ENCODE peak calls at places on chromosomes 6 and 20, in eight cellular contexts. I, T, N, S, U, A, V and F are unnamed samples.

GRCh38 chr20:47464380-47465101 is 37.1 kb upstream of the NCOA3 start:
- DNase-seq in U (no peak), I (no peak), T (no peak), A (peak; percentile 76), N (peak; percentile 11), S (peak; percentile 72), V (no peak), F (peak; percentile 99)

GRCh38 chr6:126039284-126039683 is 52.9 kb downstream of the TRMT11 start:
- DNase-seq in N (no peak), A (no peak), T (no peak), S (no peak), V (no peak), I (no peak), U (no peak), F (peak; percentile 61)

GRCh38 chr6:44925100-44925739 is 402.9 kb upstream of the RUNX2 start:
- DNase-seq in A (peak; percentile 83), N (peak; percentile 90), U (no peak), T (no peak), V (no peak), I (peak; percentile 10), S (no peak), F (peak; percentile 36)

GRCh38 chr20:24627926-24628325 is 158.5 kb downstream of the SYNDIG1 start:
- DNase-seq in I (no peak), U (no peak), A (no peak), V (no peak), T (no peak), N (no peak), S (no peak), F (no peak)

GRCh38 chr6:91879346-91879995 is 1292.6 kb upstream of the MAP3K7 start:
- DNase-seq in I (no peak), V (no peak), S (no peak), T (no peak), A (no peak), N (no peak), U (no peak), F (no peak)

GRCh38 chr20:5863040-5863811 is 87.1 kb downstream of the TRMT6 start:
- DNase-seq in I (no peak), S (no peak), U (no peak), V (no peak), T (no peak), A (no peak), N (no peak), F (peak; percentile 91)

GRCh38 chr6:49142422-49143151 is 320.5 kb downstream of the MMUT start:
- DNase-seq in A (no peak), S (no peak), T (no peak), N (no peak), U (peak; percentile 55), I (no peak), V (no peak), F (no peak)

GRCh38 chr6:152351110-152351509 is 286.1 kb downstream of the SYNE1 start:
- DNase-seq in N (no peak), I (no peak), A (no peak), T (no peak), U (no peak), V (no peak), S (no peak), F (no peak)

GRCh38 chr20:53154540-53154939 is 182.4 kb downstream of the TSHZ2 start:
- DNase-seq in V (no peak), U (no peak), S (no peak), A (no peak), T (no peak), I (no peak), N (no peak), F (peak; percentile 32)

GRCh38 chr6:128161263-128161662 is 260.4 kb upstream of the THEMIS start:
- DNase-seq in S (no peak), A (no peak), U (no peak), T (no peak), N (no peak), I (no peak), V (no peak), F (no peak)

GRCh38 chr6:45378324-45378926 is 691 bp upstream of the SUPT3H start:
- DNase-seq in V (no peak), U (no peak), A (no peak), I (no peak), T (no peak), N (peak; percentile 84), S (peak; percentile 84), F (peak; percentile 50)

GRCh38 chr6:32790306-32790705 is 26.5 kb downstream of the HLA-DOB start:
- DNase-seq in I (no peak), U (no peak), N (no peak), A (no peak), S (no peak), V (no peak), T (no peak), F (no peak)

GRCh38 chr20:13447385-13448180 is 191.1 kb downstream of the TASP1 start:
- DNase-seq in U (no peak), V (no peak), A (no peak), N (no peak), S (no peak), I (no peak), T (no peak), F (no peak)

GRCh38 chr6:15254074-15254975 is 8.5 kb downstream of the JARID2 start:
- DNase-seq in I (peak; percentile 55), V (no peak), A (no peak), U (peak; percentile 68), T (no peak), S (no peak), N (no peak), F (no peak)

GRCh38 chr20:16479666-16480065 is 93.6 kb downstream of the KIF16B start:
- DNase-seq in I (no peak), T (no peak), N (no peak), A (no peak), U (no peak), S (no peak), V (no peak), F (peak; percentile 50)

GRCh38 chr6:72622094-72622540 is 253 bp downstream of the KCNQ5 start:
- DNase-seq in T (peak; percentile 68), S (no peak), A (no peak), N (peak; percentile 41), I (peak; percentile 35), U (peak; percentile 87), V (peak; percentile 52), F (no peak)

GRCh38 chr6:7468382-7469081 is 72.9 kb upstream of the DSP start:
- DNase-seq in V (no peak), S (no peak), N (no peak), I (no peak), A (no peak), T (peak; percentile 20), U (no peak), F (peak; percentile 10)

GRCh38 chr6:2765896-2766766 is 938 bp downstream of the WRNIP1 start:
- DNase-seq in A (no peak), U (peak; percentile 68), V (peak; percentile 47), N (no peak), T (peak; percentile 48), S (peak; percentile 86), I (peak; percentile 54), F (peak; percentile 39)

GRCh38 chr20:38278150-38278549 is 17.6 kb upstream of the KIAA1755 start:
- DNase-seq in T (no peak), I (no peak), U (no peak), V (no peak), S (peak; percentile 32), N (no peak), A (no peak), F (peak; percentile 89)

GRCh38 chr20:42981258-42981657 is 208.4 kb downstream of the PTPRT start:
- DNase-seq in I (no peak), S (no peak), A (no peak), T (no peak), V (no peak), N (no peak), U (no peak), F (no peak)

GRCh38 chr6:44053106-44053756 is 74.0 kb downstream of the MRPL14 start:
- DNase-seq in V (no peak), T (no peak), N (no peak), A (no peak), S (no peak), U (no peak), I (no peak), F (no peak)

GRCh38 chr20:37651932-37652331 is 41.9 kb upstream of the CTNNBL1 start:
- DNase-seq in I (peak; percentile 29), T (peak; percentile 61), N (no peak), S (no peak), A (peak; percentile 3), V (peak; percentile 69), U (peak; percentile 84), F (no peak)

GRCh38 chr20:34709044-34709835 is 5.1 kb downstream of the TP53INP2 start:
- DNase-seq in I (peak; percentile 79), U (peak; percentile 95), T (peak; percentile 85), S (peak; percentile 95), V (peak; percentile 85), N (no peak), A (peak; percentile 84), F (peak; percentile 83)

GRCh38 chr20:50712771-50713676 is 18.4 kb upstream of the PARD6B start:
- DNase-seq in S (peak; percentile 20), N (no peak), U (no peak), V (no peak), T (no peak), I (no peak), A (no peak), F (no peak)

GRCh38 chr20:12153616-12154015 is 235.9 kb downstream of the BTBD3 start:
- DNase-seq in A (peak; percentile 67), T (no peak), S (no peak), I (no peak), V (no peak), N (no peak), U (no peak), F (no peak)

GRCh38 chr6:103122766-103123601 is 1729.5 kb downstream of the GRIK2 start:
- DNase-seq in A (peak; percentile 23), V (peak; percentile 87), T (peak; percentile 27), U (peak; percentile 94), S (no peak), N (peak; percentile 78), I (peak; percentile 46), F (peak; percentile 38)

GRCh38 chr6:89254569-89254968 is 37.4 kb upstream of the GABRR1 start:
- DNase-seq in U (no peak), N (no peak), S (no peak), V (no peak), I (no peak), T (no peak), A (no peak), F (peak; percentile 26)

GRCh38 chr20:57392130-57392445 is 892 bp downstream of the RBM38 start:
- DNase-seq in S (peak; percentile 43), V (no peak), N (no peak), A (no peak), U (no peak), T (no peak), I (no peak), F (no peak)

GRCh38 chr20:709421-709820 is 33.8 kb upstream of the SCRT2 start:
- DNase-seq in U (no peak), N (peak; percentile 50), T (no peak), V (no peak), A (peak; percentile 70), I (peak; percentile 29), S (no peak), F (no peak)

GRCh38 chr6:164826831-164827468 is 482.5 kb downstream of the C6orf118 start:
- DNase-seq in N (no peak), I (no peak), U (no peak), V (no peak), S (no peak), A (no peak), T (no peak), F (no peak)

GRCh38 chr20:9081423-9081966 is 12.6 kb downstream of the PLCB4 start:
- DNase-seq in V (no peak), A (no peak), S (no peak), N (no peak), U (no peak), T (no peak), I (no peak), F (no peak)

GRCh38 chr6:170208651-170209353 is 82.1 kb downstream of the DLL1 start:
- DNase-seq in S (peak; percentile 69), I (no peak), T (no peak), A (no peak), V (no peak), U (peak; percentile 30), N (no peak), F (no peak)

GRCh38 chr6:13831623-13832022 is 17.3 kb upstream of the MCUR1 start:
- DNase-seq in U (no peak), A (no peak), V (no peak), S (no peak), I (no peak), N (no peak), T (no peak), F (no peak)

GRCh38 chr20:62368629-62369507 is 1.8 kb upstream of the LAMA5 start:
- DNase-seq in N (no peak), U (peak; percentile 90), I (peak; percentile 30), V (peak; percentile 90), A (no peak), S (no peak), T (no peak), F (no peak)